ENCODE peak calls at places on chromosome 20, in nine cellular contexts. D is NCI-H510A treated with DMSO at 0.1 percent for 48 hours; G is CD4-positive, CD25-positive, alpha-beta regulatory T cell; Q is posterior cingulate gyrus; A is mesenchymal stem cell; L is ELF-1; N is SW 1271; K is Calu3; R is PC-9. C is an unnamed sample.

GRCh38 chr20:6654490-6655247 is 112.8 kb upstream of the BMP2 start:
- DNase-seq in D (no peak), G (no peak), Q (no peak), A (peak; percentile 72), L (no peak), N (no peak), K (no peak), R (no peak), C (no peak)

GRCh38 chr20:63627700-63628245 is 872 bp upstream of the GMEB2 start:
- DNase-seq in D (no peak), G (no peak), Q (no peak), A (no peak), L (no peak), N (no peak), K (no peak), R (no peak), C (no peak)

GRCh38 chr20:7728373-7728772 is 211.9 kb downstream of the HAO1 start:
- DNase-seq in D (no peak), G (no peak), Q (no peak), A (no peak), L (no peak), N (no peak), K (no peak), R (no peak), C (no peak)

GRCh38 chr20:21105429-21106170 is 558 bp downstream of the LINC00237 start:
- DNase-seq in D (no peak), G (no peak), Q (no peak), A (no peak), L (peak; percentile 60), N (no peak), K (no peak), R (no peak), C (no peak)

GRCh38 chr20:38113401-38114325 is 51.4 kb downstream of the TGM2 start:
- DNase-seq in D (no peak), G (no peak), Q (no peak), A (no peak), L (peak; percentile 84), N (no peak), K (peak; percentile 86), R (peak; percentile 45), C (no peak)

GRCh38 chr20:6381887-6382286 is 259.1 kb upstream of the FERMT1 start:
- DNase-seq in D (no peak), G (no peak), Q (no peak), A (peak; percentile 62), L (peak; percentile 20), N (no peak), K (peak; percentile 6), R (no peak), C (no peak)

GRCh38 chr20:36573798-36574277 is 441 bp downstream of the TGIF2 start:
- DNase-seq in D (no peak), G (no peak), Q (no peak), A (peak; percentile 47), L (peak; percentile 50), N (no peak), K (peak; percentile 46), R (peak; percentile 12), C (no peak)

GRCh38 chr20:51750037-51750769 is 18.0 kb downstream of the ATP9A start:
- DNase-seq in D (peak; percentile 79), G (no peak), Q (no peak), A (peak; percentile 89), L (no peak), N (peak; percentile 70), K (peak; percentile 97), R (peak; percentile 94), C (peak; percentile 87)

GRCh38 chr20:14951707-14952106 is 614.3 kb upstream of the FLRT3 start:
- DNase-seq in D (no peak), G (no peak), Q (no peak), A (peak; percentile 86), L (no peak), N (no peak), K (no peak), R (peak; percentile 1), C (peak; percentile 52)

GRCh38 chr20:434661-435419 is 26.7 kb downstream of the RBCK1 start:
- DNase-seq in D (no peak), G (no peak), Q (no peak), A (no peak), L (no peak), N (no peak), K (no peak), R (no peak), C (no peak)